ENCODE peak calls at places on chromosomes 2 and 18, in seven cellular contexts. D is frontal cortex; F is hippocampal formation; W is stimulated activated CD8-positive, alpha-beta memory T cell treated with anti-CD3 and anti-CD28 coated beads, Interleukin-4, amount 100 ng/mL, for 4 hours; C is NCI-H345; T is tibial artery; N is activated effector memory CD4-positive, alpha-beta T cell treated with anti-CD3 and anti-CD28 coated beads, Interleukin-2, amount 50 U/mL, for 16 hours. L is an unnamed sample.

GRCh38 chr18:22337311-22337710 is 80.4 kb downstream of the CTAGE1 start:
- DNase-seq in N (no peak), C (no peak), F (no peak), T (no peak), D (no peak), W (no peak), L (no peak)

GRCh38 chr2:43288417-43289305 is 62.3 kb upstream of the ZFP36L2 start:
- DNase-seq in C (no peak), F (no peak), T (no peak), W (no peak), N (no peak), D (no peak), L (no peak)

GRCh38 chr2:98704499-98705332 is 26.2 kb downstream of the MGAT4A start:
- DNase-seq in T (no peak), C (peak), F (no peak), D (no peak), N (no peak), W (no peak), L (no peak)

GRCh38 chr2:107068069-107068468 is 182.1 kb upstream of the ST6GAL2 start:
- DNase-seq in W (no peak), T (no peak), F (no peak), N (no peak), C (peak), D (no peak), L (no peak)

GRCh38 chr2:199464614-199465352 is 7.0 kb upstream of the SATB2 start:
- DNase-seq in D (peak), N (no peak), F (no peak), W (no peak), C (no peak), T (no peak), L (no peak)

GRCh38 chr2:215626812-215627281 is 191.0 kb upstream of the FN1 start:
- DNase-seq in W (no peak), D (no peak), N (no peak), C (no peak), T (no peak), F (no peak), L (no peak)

GRCh38 chr18:33578371-33579146 is 540 bp downstream of the ASXL3 start:
- DNase-seq in F (no peak), D (peak), T (peak), C (peak), N (no peak), W (no peak), L (peak)

GRCh38 chr18:58222439-58223125 is 178.6 kb downstream of the NEDD4L start:
- DNase-seq in W (no peak), D (no peak), T (no peak), F (no peak), C (no peak), N (no peak), L (no peak)

GRCh38 chr18:5284808-5285207 is 10.7 kb downstream of the ZBTB14 start:
- DNase-seq in F (no peak), C (no peak), D (no peak), T (no peak), W (no peak), N (no peak), L (no peak)